ENCODE peak calls at places on chromosomes 5 and 9, in seven cellular contexts. F, E, T, U, S, Z and B are unnamed samples.

GRCh38 chr5:81629986-81630385 is 120.9 kb downstream of the SSBP2 start:
- DNase-seq in F (no peak), T (no peak), U (no peak), S (no peak), E (no peak), Z (no peak), B (no peak)

GRCh38 chr5:68007446-68007845 is 208.1 kb upstream of the PIK3R1 start:
- DNase-seq in Z (no peak), S (peak), F (no peak), U (no peak), E (no peak), T (no peak), B (peak)

GRCh38 chr9:74107692-74108091 is 389.4 kb upstream of the RORB start:
- DNase-seq in U (no peak), T (no peak), S (no peak), Z (no peak), E (no peak), F (no peak), B (no peak)

GRCh38 chr5:79189439-79190234 is 46.3 kb upstream of the JMY start:
- DNase-seq in E (no peak), U (no peak), T (peak), Z (no peak), F (no peak), S (no peak), B (no peak)

GRCh38 chr5:122137702-122138101 is 8.4 kb downstream of the ZNF474 start:
- DNase-seq in F (no peak), T (no peak), S (no peak), E (no peak), U (peak), Z (no peak), B (no peak)

GRCh38 chr9:3875371-3876132 is 349.8 kb upstream of the RFX3 start:
- DNase-seq in U (no peak), Z (no peak), T (peak), S (no peak), E (no peak), F (peak), B (peak)

GRCh38 chr5:176676361-176676824 is 29.1 kb downstream of the TSPAN17 start:
- DNase-seq in F (peak), T (no peak), E (no peak), Z (peak), U (no peak), S (no peak), B (peak)

GRCh38 chr5:142473038-142473437 is 148.2 kb upstream of the SPRY4 start:
- DNase-seq in E (no peak), T (no peak), Z (no peak), F (no peak), U (no peak), S (no peak), B (no peak)

GRCh38 chr5:74040065-74040551 is 414.1 kb downstream of the ARHGEF28 start:
- DNase-seq in S (no peak), F (no peak), Z (no peak), U (no peak), E (no peak), T (no peak), B (peak)

GRCh38 chr5:124660229-124661093 is 86.0 kb downstream of the ZNF608 start:
- DNase-seq in T (no peak), S (no peak), Z (no peak), F (no peak), U (no peak), E (no peak), B (no peak)

GRCh38 chr5:13188393-13188792 is 756.1 kb downstream of the DNAH5 start:
- DNase-seq in Z (no peak), F (no peak), T (no peak), U (no peak), E (no peak), S (no peak), B (no peak)

GRCh38 chr5:175821790-175822211 is 49.6 kb upstream of the CPLX2 start:
- DNase-seq in E (no peak), Z (no peak), T (no peak), F (peak), S (no peak), U (no peak), B (no peak)

GRCh38 chr5:150662731-150663516 is 1.9 kb downstream of the MYOZ3 start:
- DNase-seq in S (no peak), E (no peak), Z (no peak), F (no peak), T (no peak), U (no peak), B (no peak)

GRCh38 chr5:19988447-19988846 is 447 bp upstream of the CDH18 start:
- DNase-seq in E (no peak), Z (no peak), T (peak), U (no peak), F (no peak), S (no peak), B (no peak)

GRCh38 chr9:123687246-123687721 is 242.6 kb downstream of the DENND1A start:
- DNase-seq in U (no peak), F (no peak), S (no peak), Z (peak), T (no peak), E (no peak), B (no peak)

GRCh38 chr5:128711216-128711615 is 173.2 kb upstream of the FBN2 start:
- DNase-seq in S (no peak), T (no peak), Z (no peak), U (no peak), F (no peak), E (no peak), B (no peak)

GRCh38 chr5:134111741-134112647 is 2.5 kb upstream of the TCF7 start:
- DNase-seq in U (peak), E (no peak), Z (no peak), S (no peak), T (no peak), F (no peak), B (peak)

DNA sequence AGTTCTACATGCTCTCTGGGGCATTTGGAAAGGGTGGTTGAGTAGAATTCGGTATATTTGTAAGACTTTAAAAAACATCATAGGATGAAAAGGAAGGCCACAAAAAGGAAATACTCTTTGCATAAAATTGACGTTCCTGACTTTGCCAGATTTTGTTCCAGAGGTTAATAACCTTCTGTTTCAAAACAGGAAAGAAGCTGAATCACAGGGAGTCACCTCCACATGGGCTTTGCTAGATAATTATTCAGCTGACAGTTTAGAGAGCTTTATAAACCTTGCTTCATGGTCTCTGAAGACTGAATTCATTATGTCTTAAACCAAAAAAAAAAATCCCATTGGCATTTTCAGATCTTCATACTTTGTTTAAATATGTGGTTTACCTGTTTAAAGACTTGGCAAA is 203.7 kb downstream of the SEMA6A start:
- DNase-seq in Z (no peak), E (no peak), S (no peak), T (no peak), F (no peak), U (no peak), B (no peak)
- H3K27ac ChIP-seq in Z (no peak), E (peak), S (no peak), T (no peak), F (no peak), U (no peak), B (no peak)

GRCh38 chr5:77168187-77168883 is 42.1 kb upstream of the PDE8B start:
- DNase-seq in U (no peak), T (no peak), F (no peak), E (peak), S (peak), Z (no peak), B (peak)
- H3K4me3 ChIP-seq in U (no peak), T (peak), F (no peak), E (no peak), S (peak), Z (no peak), B (no peak)

GRCh38 chr5:123450114-123450513 is 26.9 kb upstream of the CEP120 start:
- DNase-seq in E (no peak), T (no peak), U (no peak), F (no peak), Z (no peak), S (no peak), B (no peak)

GRCh38 chr5:123450641-123451421 is 27.6 kb upstream of the CEP120 start:
- DNase-seq in Z (peak), S (no peak), E (no peak), U (no peak), F (no peak), T (no peak), B (no peak)

GRCh38 chr5:123449424-123449823 is 26.2 kb upstream of the CEP120 start:
- DNase-seq in S (no peak), F (no peak), T (no peak), U (no peak), Z (no peak), E (no peak), B (no peak)

GRCh38 chr5:123448743-123449142 is 25.5 kb upstream of the CEP120 start:
- DNase-seq in F (no peak), U (no peak), E (no peak), Z (no peak), S (no peak), T (no peak), B (no peak)

GRCh38 chr5:123448017-123448617 is 24.9 kb upstream of the CEP120 start:
- DNase-seq in E (no peak), Z (no peak), S (no peak), F (no peak), U (no peak), T (no peak), B (no peak)
- H3K27ac ChIP-seq in E (no peak), Z (no peak), S (no peak), F (no peak), U (no peak), T (no peak), B (no peak)

GRCh38 chr9:112377684-112378344 is 2.1 kb upstream of the HSDL2 start:
- DNase-seq in T (no peak), E (no peak), U (no peak), F (no peak), S (no peak), Z (no peak), B (no peak)
- H3K4me3 ChIP-seq in T (peak), E (peak), U (peak), F (no peak), S (peak), Z (peak), B (no peak)

DNA sequence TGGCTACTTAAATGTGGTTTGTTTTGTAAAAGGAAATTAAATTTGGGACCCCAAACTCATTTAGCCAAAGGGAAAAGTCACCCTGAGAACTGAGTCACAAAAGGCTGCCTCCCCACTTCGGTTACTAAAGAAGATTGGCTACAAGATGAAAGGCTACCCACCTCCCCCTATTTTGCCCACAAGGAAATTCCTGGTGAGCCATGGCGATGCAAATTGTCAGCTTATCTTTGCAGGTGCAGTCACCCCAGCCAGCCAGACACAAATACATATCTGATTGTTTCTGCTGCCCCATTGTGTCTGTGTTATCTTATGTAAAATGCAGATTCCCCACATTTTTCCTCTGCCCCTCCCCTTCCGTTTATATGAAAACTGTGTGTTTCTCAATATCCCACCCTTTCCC is 8.9 kb downstream of the PAEP start:
- DNase-seq in T (no peak), Z (no peak), S (no peak), F (no peak), U (no peak), E (no peak), B (no peak)
- H3K27ac ChIP-seq in T (no peak), Z (no peak), S (no peak), F (no peak), U (no peak), E (no peak), B (no peak)

GRCh38 chr5:1317921-1318565 is 23.2 kb upstream of the TERT start:
- DNase-seq in F (no peak), Z (no peak), U (no peak), E (peak), S (no peak), T (no peak), B (no peak)

GRCh38 chr5:1315709-1316587 is 21.1 kb upstream of the TERT start:
- DNase-seq in T (no peak), F (no peak), U (peak), S (peak), Z (no peak), E (peak), B (no peak)

GRCh38 chr5:1315018-1315708 is 20.3 kb upstream of the TERT start:
- DNase-seq in Z (no peak), F (no peak), U (no peak), S (no peak), E (peak), T (no peak), B (no peak)

GRCh38 chr5:1316941-1317340 is 22.1 kb upstream of the TERT start:
- DNase-seq in Z (no peak), E (peak), U (no peak), S (no peak), T (no peak), F (no peak), B (no peak)

GRCh38 chr5:1316588-1316902 is 21.7 kb upstream of the TERT start:
- DNase-seq in U (no peak), E (no peak), F (no peak), T (no peak), Z (no peak), S (no peak), B (no peak)
- H3K4me3 ChIP-seq in U (peak), E (peak), F (no peak), T (no peak), Z (no peak), S (no peak), B (no peak)